ENCODE peak calls at places on chromosomes 13 and 19, in nine cellular contexts. Y is neural crest cell, P is foreskin fibroblast, G is psoas muscle, S is lung microvascular endothelial cell, I is amniotic stem cell, A is globus pallidus, Z is astrocyte of the cerebellum, L is hypothalamus. Q is an unnamed sample.

GRCh38 chr19:3844596-3844995 is 24.2 kb downstream of the ZFR2 start:
- DNase-seq in P (no peak), S (no peak), A (no peak), Y (no peak), Z (no peak), I (peak), L (no peak), G (no peak), Q (no peak)

GRCh38 chr19:8363803-8364771 is at the start of gene ANGPTL4:
- DNase-seq in S (peak), A (peak), I (no peak), L (peak), G (peak), P (peak), Z (no peak), Y (peak), Q (no peak)

GRCh38 chr19:49758292-49758691 is 4.8 kb downstream of the TSKS start:
- DNase-seq in A (no peak), Z (peak), Y (no peak), S (peak), P (peak), L (no peak), I (no peak), G (no peak), Q (peak)

GRCh38 chr19:48636859-48637448 is at the start of gene DBP:
- DNase-seq in P (no peak), L (peak), G (peak), A (no peak), I (no peak), S (no peak), Y (no peak), Z (no peak), Q (no peak)

GRCh38 chr13:100392709-100393630 is 195.6 kb downstream of the GGACT start:
- DNase-seq in Y (no peak), G (peak), A (no peak), S (peak), P (peak), I (peak), L (no peak), Z (peak), Q (peak)

GRCh38 chr19:45069056-45069455 is 7.2 kb downstream of the ZNF296 start:
- DNase-seq in L (no peak), A (no peak), P (no peak), Y (no peak), I (no peak), G (no peak), S (no peak), Z (no peak), Q (no peak)

GRCh38 chr19:29837448-29837961 is 25.7 kb downstream of the CCNE1 start:
- DNase-seq in S (no peak), A (no peak), Z (no peak), I (no peak), Y (no peak), L (no peak), P (no peak), G (peak), Q (no peak)

GRCh38 chr19:4713384-4713951 is 10.2 kb downstream of the DPP9 start:
- DNase-seq in P (peak), I (peak), G (peak), L (no peak), A (no peak), S (peak), Y (no peak), Z (peak), Q (peak)

GRCh38 chr13:91368676-91369425 is 21.4 kb downstream of the MIR17HG start:
- DNase-seq in P (no peak), S (no peak), Z (no peak), A (no peak), I (no peak), G (no peak), Y (no peak), L (no peak), Q (no peak)

GRCh38 chr19:51593138-51593890 is 22.2 kb downstream of the ZNF175 start:
- DNase-seq in L (no peak), I (no peak), S (no peak), A (no peak), Z (no peak), Y (no peak), G (no peak), P (no peak), Q (no peak)

GRCh38 chr19:13044160-13044853 is 49.0 kb downstream of the NFIX start:
- DNase-seq in Y (no peak), I (no peak), L (no peak), A (no peak), G (no peak), Z (peak), P (no peak), S (peak), Q (no peak)

GRCh38 chr13:106796280-106797047 is 228.5 kb upstream of the ARGLU1 start:
- DNase-seq in G (no peak), Y (no peak), I (no peak), A (no peak), S (no peak), Z (no peak), L (no peak), P (no peak), Q (no peak)

GRCh38 chr19:5680083-5680436 is 256 bp downstream of the MICOS13 start:
- DNase-seq in S (peak), G (peak), A (no peak), Y (no peak), P (no peak), I (no peak), Z (no peak), L (no peak), Q (no peak)

GRCh38 chr19:34461375-34462100 is 20.0 kb upstream of the WTIP start:
- DNase-seq in P (peak), S (no peak), I (no peak), L (no peak), Y (no peak), Z (no peak), G (no peak), A (peak), Q (no peak)

GRCh38 chr19:7199613-7200533 is 94.3 kb downstream of the INSR start:
- DNase-seq in Y (no peak), Z (no peak), I (no peak), L (no peak), G (no peak), A (no peak), S (no peak), P (peak), Q (no peak)

GRCh38 chr19:4120933-4121612 is 2.8 kb downstream of the MAP2K2 start:
- DNase-seq in A (no peak), I (no peak), P (no peak), S (no peak), L (no peak), Y (no peak), Z (no peak), G (no peak), Q (no peak)

GRCh38 chr19:44076325-44076724 is 4.4 kb downstream of the ZNF284 start:
- DNase-seq in G (no peak), L (no peak), Y (no peak), S (no peak), A (no peak), Z (no peak), P (no peak), I (no peak), Q (no peak)

GRCh38 chr19:43634516-43634876 is 5.2 kb downstream of the CADM4 start:
- DNase-seq in Z (no peak), P (no peak), L (peak), S (no peak), A (peak), G (no peak), I (no peak), Y (no peak), Q (no peak)

GRCh38 chr13:20558982-20559381 is 8.0 kb upstream of the IFT88 start:
- DNase-seq in L (no peak), P (no peak), A (no peak), I (no peak), S (no peak), Z (no peak), G (no peak), Y (no peak), Q (no peak)

Q was measured in AG04450.